ENCODE peak calls at places on chromosomes 12 and 14, in four cellular contexts. T is CD4-positive, CD25-positive, alpha-beta regulatory T cell; O is heart right ventricle; K is tibial nerve. L is an unnamed sample.

GRCh38 chr14:73472182-73473114 is 14.1 kb upstream of the NUMB start:
- DNase-seq in K (peak; percentile 36), O (no peak), T (peak; percentile 66), L (no peak)

GRCh38 chr12:49585477-49586445 is 17.8 kb upstream of the MCRS1 start:
- DNase-seq in T (no peak), K (no peak), O (no peak), L (no peak)

GRCh38 chr14:33634631-33635030 is 316.2 kb downstream of the EGLN3 start:
- DNase-seq in T (no peak), O (no peak), K (no peak), L (no peak)

GRCh38 chr12:44589697-44590096 is 286.4 kb downstream of the NELL2 start:
- DNase-seq in T (no peak), O (no peak), K (no peak), L (no peak)

GRCh38 chr12:106248849-106249371 is 1.1 kb upstream of the CKAP4 start:
- DNase-seq in O (peak; percentile 16), T (peak; percentile 48), K (no peak), L (no peak)

GRCh38 chr14:96072076-96072475 is 32.9 kb downstream of the C14orf132 start:
- DNase-seq in T (no peak), K (no peak), O (no peak), L (no peak)

GRCh38 chr12:3453266-3453862 is 37.6 kb upstream of the PRMT8 start:
- DNase-seq in T (no peak), O (no peak), K (no peak), L (no peak)

GRCh38 chr12:40980346-40981005 is 207.6 kb upstream of the PDZRN4 start:
- DNase-seq in O (no peak), K (no peak), T (no peak), L (no peak)

GRCh38 chr12:54301428-54302045 is 722 bp upstream of the NFE2 start:
- DNase-seq in K (no peak), T (no peak), O (no peak), L (no peak)

GRCh38 chr14:56310643-56311042 is 192.4 kb downstream of the PELI2 start:
- DNase-seq in T (no peak), O (no peak), K (no peak), L (no peak)

GRCh38 chr12:56522486-56523193 is 1.0 kb downstream of the RBMS2 start:
- DNase-seq in K (no peak), T (no peak), O (no peak), L (no peak)

GRCh38 chr12:69935651-69936100 is 110.6 kb downstream of the MYRFL start:
- DNase-seq in K (no peak), T (no peak), O (no peak), L (no peak)
- H3K27ac ChIP-seq in K (no peak overlapping the region), T (no peak overlapping the region), O (no peak overlapping the region), L (no peak overlapping the region)

GRCh38 chr14:101071493-101071891 is 168.0 kb upstream of the RTL1 start:
- DNase-seq in T (no peak), K (no peak), O (no peak), L (no peak)

GRCh38 chr14:101072070-101072469 is 168.5 kb upstream of the RTL1 start:
- DNase-seq in T (no peak), O (no peak), K (no peak), L (no peak)

GRCh38 chr14:101072945-101073597 is 169.5 kb upstream of the RTL1 start:
- DNase-seq in T (no peak), O (no peak), K (no peak), L (no peak)

GRCh38 chr14:101073598-101073965 is 170.1 kb upstream of the RTL1 start:
- DNase-seq in K (no peak), T (no peak), O (no peak), L (no peak)

DNA sequence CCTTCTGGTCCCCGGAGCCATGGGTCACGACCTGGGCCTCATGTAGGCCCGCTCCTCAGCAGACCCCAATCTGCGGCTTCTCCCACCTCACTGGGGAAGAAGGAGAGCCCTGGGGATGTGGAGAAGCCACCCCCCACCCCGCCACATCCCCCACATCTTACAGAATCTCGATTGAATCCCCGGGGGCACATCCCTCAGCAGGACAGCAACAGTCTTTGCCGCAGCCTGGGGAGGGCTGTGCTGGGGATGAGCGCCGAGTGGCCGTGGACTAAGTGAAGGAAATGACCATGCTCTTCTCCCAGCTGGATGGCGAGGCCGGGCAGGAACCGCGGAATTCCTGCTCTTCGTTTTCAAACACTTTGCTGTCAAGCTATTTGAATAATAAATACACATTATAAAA is 169.0 kb upstream of the RTL1 start:
- DNase-seq in K (no peak), O (no peak), T (no peak), L (no peak)
- H3K27ac ChIP-seq in K (no peak overlapping the region), O (no peak overlapping the region), T (no peak overlapping the region), L (no peak overlapping the region)

GRCh38 chr12:110004598-110004997 is 5.4 kb downstream of the ANKRD13A start:
- DNase-seq in T (no peak), K (no peak), O (no peak), L (no peak)

GRCh38 chr12:109999983-110000505 is 814 bp downstream of the ANKRD13A start:
- DNase-seq in O (no peak), T (no peak), K (no peak), L (no peak)

GRCh38 chr12:110001596-110001995 is 2.4 kb downstream of the ANKRD13A start:
- DNase-seq in T (no peak), O (no peak), K (no peak), L (no peak)

GRCh38 chr12:110005319-110005973 is 6.2 kb downstream of the ANKRD13A start:
- DNase-seq in O (no peak), K (no peak), T (no peak), L (no peak)

GRCh38 chr12:110002691-110003515 is 3.7 kb downstream of the ANKRD13A start:
- DNase-seq in O (no peak), T (no peak), K (no peak), L (no peak)
- H3K27ac ChIP-seq in O (no peak overlapping the region), T (no peak overlapping the region), K (no peak overlapping the region), L (peak overlapping the region; percentile 62)

GRCh38 chr12:50659690-50660424 is 104.0 kb upstream of the ATF1 start:
- DNase-seq in T (no peak), K (no peak), O (no peak), L (no peak)

GRCh38 chr12:50659260-50659659 is 104.6 kb upstream of the ATF1 start:
- DNase-seq in K (no peak), O (no peak), T (no peak), L (no peak)

GRCh38 chr12:50662121-50662480 is 101.8 kb upstream of the ATF1 start:
- DNase-seq in K (no peak), O (no peak), T (no peak), L (no peak)

GRCh38 chr12:50660425-50660822 is 103.5 kb upstream of the ATF1 start:
- DNase-seq in T (no peak), K (no peak), O (no peak), L (no peak)

DNA sequence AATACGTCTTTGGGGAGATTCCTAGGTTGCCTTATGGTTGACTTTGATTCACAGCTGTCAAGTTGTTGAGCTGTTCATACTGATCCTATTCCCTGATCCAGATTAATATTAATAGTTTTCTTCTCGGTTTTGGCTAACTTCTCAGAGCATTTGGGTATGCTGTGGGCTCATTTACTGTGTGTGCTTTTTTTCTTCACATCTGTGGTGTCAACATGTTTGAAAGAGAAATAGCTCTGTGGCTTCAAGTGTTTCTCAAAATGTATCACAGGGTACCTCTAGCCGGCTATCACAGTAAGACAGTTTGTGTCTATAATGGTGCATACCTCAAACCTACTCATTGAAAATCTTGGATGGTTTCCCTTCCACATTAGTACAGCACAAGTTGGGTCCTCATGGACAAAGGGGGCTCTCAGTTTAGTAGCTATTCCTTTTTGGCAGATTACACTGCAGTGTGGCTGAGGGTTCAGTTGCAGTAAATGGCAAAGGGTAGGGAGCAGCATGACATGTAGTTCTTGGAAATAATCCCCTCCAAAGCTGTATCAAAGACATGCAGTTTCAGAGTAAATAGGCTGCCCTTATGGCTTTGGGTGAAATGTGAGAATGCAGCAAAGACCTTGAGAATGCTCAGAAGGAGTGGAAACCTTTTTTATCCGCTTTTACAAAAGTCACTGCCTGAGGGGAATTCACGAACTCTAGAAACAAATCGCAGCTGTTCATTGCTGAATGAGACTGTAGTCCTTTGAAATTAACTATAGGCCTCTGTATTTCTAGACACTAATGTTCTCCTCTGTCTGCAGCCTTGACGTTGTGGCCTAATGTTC is 102.4 kb upstream of the ATF1 start:
- DNase-seq in T (no peak), K (no peak), O (no peak), L (no peak)
- H3K27ac ChIP-seq in T (no peak overlapping the region), K (peak overlapping the region; percentile 58), O (no peak overlapping the region), L (peak overlapping the region; percentile 82)

GRCh38 chr12:94079965-94080683 is 68.3 kb upstream of the PLXNC1 start:
- DNase-seq in T (no peak), K (no peak), O (no peak), L (no peak)
- H3K27ac ChIP-seq in T (no peak overlapping the region), K (no peak overlapping the region), O (no peak overlapping the region), L (no peak overlapping the region)

GRCh38 chr12:108109954-108110353 is 19.1 kb upstream of the WSCD2 start:
- DNase-seq in T (no peak), K (no peak), O (no peak), L (no peak)
- H3K27ac ChIP-seq in T (no peak overlapping the region), K (no peak overlapping the region), O (no peak overlapping the region), L (no peak overlapping the region)

DNA sequence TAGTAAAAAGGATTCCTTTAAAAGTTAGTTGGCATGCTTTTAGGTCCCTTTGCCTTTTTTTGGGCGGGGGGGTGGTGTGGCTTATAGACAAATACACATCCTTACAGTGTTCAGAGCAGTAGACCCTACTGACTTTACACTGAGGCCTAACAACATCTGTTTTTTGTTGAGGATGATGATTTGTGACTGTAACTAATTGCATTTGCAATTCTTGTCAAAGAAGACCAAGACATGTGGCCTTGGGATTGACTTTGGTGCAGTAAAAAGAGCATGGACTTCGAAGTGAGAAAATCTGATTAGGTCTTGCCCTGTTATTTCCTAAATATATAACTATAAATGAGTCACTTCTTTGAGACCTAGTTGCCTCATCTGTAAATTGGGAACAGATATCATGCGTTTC is 77.3 kb downstream of the TRHDE start:
- DNase-seq in T (no peak), O (no peak), K (no peak), L (no peak)
- H3K27ac ChIP-seq in T (no peak overlapping the region), O (no peak overlapping the region), K (no peak overlapping the region), L (no peak overlapping the region)

GRCh38 chr12:113231275-113232231 is 10.3 kb downstream of the TPCN1 start:
- DNase-seq in O (no peak), K (no peak), T (no peak), L (no peak)
- H3K27ac ChIP-seq in O (peak overlapping the region; percentile 86), K (no peak overlapping the region), T (no peak overlapping the region), L (peak overlapping the region; percentile 95)

GRCh38 chr12:63967781-63968180 is 123.3 kb downstream of the SRGAP1 start:
- DNase-seq in T (no peak), O (no peak), K (no peak), L (no peak)
- H3K27ac ChIP-seq in T (no peak overlapping the region), O (no peak overlapping the region), K (no peak overlapping the region), L (no peak overlapping the region)

L was measured in caudate nucleus.